ENCODE peak calls at places on chromosome 1, in four cellular contexts. One of them, this sample, is unnamed. For H3K27me3, the result is how much of the 10 kb centered on the place peaks cover.

GRCh38 chr1:180981596-180982387 is 40.9 kb downstream of the STX6 start:
- DNase-seq in neural progenitor cell: peak
- DNase-seq in HCT116: no peak
- DNase-seq in fibroblast of lung: peak
- DNase-seq in this sample: peak

GRCh38 chr1:30748098-30748698 is 9.4 kb downstream of the LAPTM5 start:
- DNase-seq in fibroblast of lung: no peak
- DNase-seq in HCT116: no peak
- DNase-seq in neural progenitor cell: no peak
- DNase-seq in this sample: no peak

GRCh38 chr1:204404629-204405028 is 7.0 kb downstream of the PPP1R15B start:
- DNase-seq in neural progenitor cell: no peak
- DNase-seq in fibroblast of lung: no peak
- DNase-seq in HCT116: no peak
- DNase-seq in this sample: no peak

GRCh38 chr1:212355230-212355969 is 59.3 kb downstream of the PACC1 start:
- DNase-seq in HCT116: no peak
- DNase-seq in neural progenitor cell: no peak
- DNase-seq in fibroblast of lung: peak
- DNase-seq in this sample: no peak

GRCh38 chr1:244350027-244350426 is 101.7 kb downstream of the ADSS2 start:
- DNase-seq in HCT116: no peak
- DNase-seq in neural progenitor cell: no peak
- DNase-seq in fibroblast of lung: no peak
- DNase-seq in this sample: no peak

GRCh38 chr1:240739139-240739538 is 127.2 kb upstream of the GREM2 start:
- DNase-seq in HCT116: no peak
- DNase-seq in neural progenitor cell: no peak
- DNase-seq in fibroblast of lung: peak
- DNase-seq in this sample: no peak

GRCh38 chr1:78146137-78146822 is 100.5 kb downstream of the GIPC2 start:
- DNase-seq in HCT116: no peak
- DNase-seq in neural progenitor cell: no peak
- DNase-seq in fibroblast of lung: peak
- DNase-seq in this sample: no peak

GRCh38 chr1:240027059-240027462 is 64.6 kb upstream of the FMN2 start:
- DNase-seq in fibroblast of lung: peak
- DNase-seq in HCT116: no peak
- DNase-seq in neural progenitor cell: peak
- DNase-seq in this sample: peak

GRCh38 chr1:6519935-6520621 is 28.6 kb upstream of the PLEKHG5 start:
- DNase-seq in fibroblast of lung: peak
- DNase-seq in HCT116: no peak
- DNase-seq in neural progenitor cell: peak
- DNase-seq in this sample: peak

GRCh38 chr1:97603776-97604175 is 317.1 kb downstream of the DPYD start:
- DNase-seq in HCT116: no peak
- DNase-seq in fibroblast of lung: peak
- DNase-seq in neural progenitor cell: no peak
- DNase-seq in this sample: no peak

GRCh38 chr1:72481420-72481819 is 199.1 kb upstream of the NEGR1 start:
- DNase-seq in HCT116: no peak
- DNase-seq in fibroblast of lung: no peak
- DNase-seq in neural progenitor cell: no peak
- DNase-seq in this sample: no peak

GRCh38 chr1:202664083-202664482 is 46.2 kb downstream of the SYT2 start:
- DNase-seq in fibroblast of lung: peak
- DNase-seq in neural progenitor cell: no peak
- DNase-seq in HCT116: no peak
- DNase-seq in this sample: no peak

GRCh38 chr1:199685369-199685768 is 342.1 kb upstream of the NR5A2 start:
- DNase-seq in neural progenitor cell: no peak
- DNase-seq in HCT116: peak
- DNase-seq in fibroblast of lung: peak
- DNase-seq in this sample: no peak

GRCh38 chr1:184021666-184022198 is 15.8 kb downstream of the COLGALT2 start:
- DNase-seq in neural progenitor cell: no peak
- DNase-seq in HCT116: no peak
- DNase-seq in fibroblast of lung: peak
- DNase-seq in this sample: no peak

GRCh38 chr1:32972814-32973428 is 8.3 kb upstream of the RNF19B start:
- DNase-seq in HCT116: no peak
- DNase-seq in fibroblast of lung: peak
- DNase-seq in neural progenitor cell: peak
- DNase-seq in this sample: peak

GRCh38 chr1:108643492-108644333 is 17.2 kb downstream of the HENMT1 start:
- DNase-seq in HCT116: peak
- DNase-seq in neural progenitor cell: peak
- DNase-seq in fibroblast of lung: peak
- DNase-seq in this sample: peak

GRCh38 chr1:230674581-230674980 is 32.3 kb downstream of the COG2 start:
- DNase-seq in neural progenitor cell: no peak
- DNase-seq in HCT116: no peak
- DNase-seq in fibroblast of lung: no peak
- DNase-seq in this sample: no peak

GRCh38 chr1:1758692-1759455 is 19.4 kb downstream of the NADK start:
- DNase-seq in HCT116: peak
- DNase-seq in neural progenitor cell: no peak
- DNase-seq in fibroblast of lung: no peak
- DNase-seq in this sample: no peak

GRCh38 chr1:212035835-212036605 is 472 bp downstream of the DTL start:
- DNase-seq in neural progenitor cell: no peak
- DNase-seq in fibroblast of lung: no peak
- DNase-seq in HCT116: no peak
- DNase-seq in this sample: no peak

GRCh38 chr1:68958957-68959356 is 462.1 kb upstream of the DEPDC1 start:
- DNase-seq in HCT116: no peak
- DNase-seq in neural progenitor cell: no peak
- DNase-seq in fibroblast of lung: no peak
- DNase-seq in this sample: no peak

GRCh38 chr1:202708456-202709275 is 1.6 kb downstream of the SYT2 start:
- DNase-seq in HCT116: no peak
- DNase-seq in neural progenitor cell: no peak
- DNase-seq in fibroblast of lung: no peak
- DNase-seq in this sample: no peak

GRCh38 chr1:230243583-230244377 is 176.7 kb downstream of the GALNT2 start:
- DNase-seq in HCT116: no peak
- DNase-seq in fibroblast of lung: peak
- DNase-seq in neural progenitor cell: no peak
- DNase-seq in this sample: no peak

GRCh38 chr1:230350208-230350921 is 75.8 kb downstream of the PGBD5 start:
- DNase-seq in fibroblast of lung: peak
- DNase-seq in HCT116: no peak
- DNase-seq in neural progenitor cell: no peak
- DNase-seq in this sample: no peak

GRCh38 chr1:201459775-201460174 is 9.2 kb downstream of the PHLDA3 start:
- DNase-seq in neural progenitor cell: no peak
- DNase-seq in fibroblast of lung: no peak
- DNase-seq in HCT116: no peak
- DNase-seq in this sample: no peak

GRCh38 chr1:197675475-197676324 is 99.6 kb downstream of the DENND1B start:
- DNase-seq in fibroblast of lung: peak
- DNase-seq in neural progenitor cell: peak
- DNase-seq in HCT116: no peak
- DNase-seq in this sample: peak

GRCh38 chr1:112923956-112924349 is 32.0 kb downstream of the SLC16A1 start:
- DNase-seq in HCT116: no peak
- DNase-seq in neural progenitor cell: no peak
- DNase-seq in fibroblast of lung: no peak
- DNase-seq in this sample: peak

GRCh38 chr1:33612877-33613487 is 140.5 kb downstream of the ZSCAN20 start:
- DNase-seq in neural progenitor cell: peak
- DNase-seq in HCT116: peak
- DNase-seq in fibroblast of lung: peak
- DNase-seq in this sample: peak

GRCh38 chr1:32197074-32197473 is 3.3 kb upstream of the CCDC28B start:
- DNase-seq in neural progenitor cell: no peak
- DNase-seq in fibroblast of lung: no peak
- DNase-seq in HCT116: no peak
- DNase-seq in this sample: no peak

DNA sequence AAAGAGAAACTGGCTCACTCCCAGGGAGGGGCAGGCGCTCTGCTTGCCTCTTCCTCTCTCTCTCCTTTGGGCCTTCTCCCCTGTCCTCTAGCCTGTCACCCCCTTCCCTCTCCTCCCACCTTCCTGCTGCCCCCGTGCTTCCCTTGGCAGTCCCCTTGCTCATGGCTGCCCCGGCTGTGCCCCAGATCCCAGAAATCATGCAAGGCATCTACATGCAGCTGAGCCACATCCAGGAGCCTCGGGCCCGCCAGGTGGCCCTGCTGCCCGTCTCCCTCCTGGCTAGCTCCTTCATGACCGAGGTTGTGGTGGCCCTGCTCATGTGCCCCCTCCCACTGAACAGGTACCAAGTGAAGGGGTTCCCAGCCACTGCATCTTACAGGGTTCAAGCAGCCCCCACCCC is 36.0 kb upstream of the TTC4 start:
- DNase-seq in neural progenitor cell: no peak
- DNase-seq in HCT116: no peak
- DNase-seq in fibroblast of lung: no peak
- DNase-seq in this sample: no peak
- H3K27me3 ChIP-seq in neural progenitor cell: under half
- H3K27me3 ChIP-seq in HCT116: under half
- H3K27me3 ChIP-seq in fibroblast of lung: under half
- H3K27me3 ChIP-seq in this sample: under half

GRCh38 chr1:155909894-155910293 is 1.3 kb downstream of the RIT1 start:
- DNase-seq in HCT116: no peak
- DNase-seq in neural progenitor cell: no peak
- DNase-seq in fibroblast of lung: peak
- DNase-seq in this sample: no peak

GRCh38 chr1:155912056-155912536 is 947 bp upstream of the RIT1 start:
- DNase-seq in fibroblast of lung: no peak
- DNase-seq in HCT116: no peak
- DNase-seq in neural progenitor cell: no peak
- DNase-seq in this sample: peak

GRCh38 chr1:155913969-155914757 is 3.0 kb upstream of the RIT1 start:
- DNase-seq in fibroblast of lung: peak
- DNase-seq in neural progenitor cell: no peak
- DNase-seq in HCT116: no peak
- DNase-seq in this sample: no peak

GRCh38 chr1:155911156-155912055 is at the start of gene RIT1:
- DNase-seq in neural progenitor cell: peak
- DNase-seq in fibroblast of lung: peak
- DNase-seq in HCT116: no peak
- DNase-seq in this sample: peak

GRCh38 chr1:155910621-155911121 is 478 bp downstream of the RIT1 start:
- DNase-seq in neural progenitor cell: peak
- DNase-seq in HCT116: no peak
- DNase-seq in fibroblast of lung: peak
- DNase-seq in this sample: peak
- TF ChIP-seq CTCF in neural progenitor cell: peak
- TF ChIP-seq CTCF in HCT116: no peak
- TF ChIP-seq CTCF in fibroblast of lung: no peak
- TF ChIP-seq CTCF in this sample: peak

DNA sequence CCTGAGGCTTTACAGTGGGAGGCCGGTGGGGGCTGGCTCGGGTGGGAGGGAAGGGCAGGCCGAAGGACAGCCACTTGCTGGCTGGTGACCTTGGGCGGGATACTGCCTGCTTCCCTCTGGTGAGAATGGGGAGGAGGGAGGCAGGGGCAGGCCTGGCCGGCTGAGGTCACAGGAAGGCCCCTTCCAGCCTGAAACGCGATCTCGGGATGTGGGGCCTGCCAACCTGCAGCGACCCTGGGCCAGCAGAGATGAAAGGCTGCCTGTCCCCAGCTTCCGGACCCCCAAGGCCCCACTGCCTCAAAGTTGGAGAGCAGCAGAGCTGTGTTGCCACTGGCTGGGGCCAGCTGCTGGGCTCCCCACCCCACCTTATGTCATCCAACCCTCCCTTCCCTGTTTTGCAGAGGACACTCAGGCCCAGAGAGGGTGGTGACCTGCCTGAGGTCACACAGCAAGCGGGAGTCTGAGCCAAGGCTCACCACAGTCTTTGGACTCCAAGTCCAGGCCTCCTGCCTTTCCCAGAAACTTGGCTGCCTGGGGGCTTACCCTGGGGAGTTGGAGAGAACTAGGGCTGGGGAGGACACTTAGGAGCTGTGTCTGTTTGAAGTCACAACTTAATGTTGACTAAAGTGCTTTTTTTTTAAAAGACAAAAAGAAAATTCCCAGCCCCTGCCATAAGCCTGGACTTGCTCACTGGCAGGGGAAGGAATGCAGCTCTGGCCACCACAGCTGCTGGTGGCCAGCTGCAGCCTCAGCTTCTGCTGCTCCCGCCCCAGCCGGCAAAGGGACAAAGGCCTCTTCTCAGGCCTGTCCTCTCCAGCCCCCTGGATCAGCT is 14.8 kb upstream of the WASF2 start:
- DNase-seq in HCT116: no peak
- DNase-seq in neural progenitor cell: peak
- DNase-seq in fibroblast of lung: peak
- DNase-seq in this sample: peak
- H2AFZ ChIP-seq in HCT116: no peak
- H2AFZ ChIP-seq in neural progenitor cell: no peak
- H2AFZ ChIP-seq in fibroblast of lung: peak
- H2AFZ ChIP-seq in this sample: peak

GRCh38 chr1:61078611-61079010 is 3.8 kb upstream of the NFIA start:
- DNase-seq in HCT116: no peak
- DNase-seq in fibroblast of lung: peak
- DNase-seq in neural progenitor cell: no peak
- DNase-seq in this sample: peak

GRCh38 chr1:61079276-61079897 is 3.0 kb upstream of the NFIA start:
- DNase-seq in neural progenitor cell: no peak
- DNase-seq in HCT116: no peak
- DNase-seq in fibroblast of lung: no peak
- DNase-seq in this sample: peak

GRCh38 chr1:61076728-61077675 is 5.4 kb upstream of the NFIA start:
- DNase-seq in HCT116: peak
- DNase-seq in neural progenitor cell: peak
- DNase-seq in fibroblast of lung: peak
- DNase-seq in this sample: peak

GRCh38 chr1:61079898-61080336 is 2.4 kb upstream of the NFIA start:
- DNase-seq in neural progenitor cell: peak
- DNase-seq in fibroblast of lung: peak
- DNase-seq in HCT116: peak
- DNase-seq in this sample: peak

GRCh38 chr1:61077676-61078521 is 4.5 kb upstream of the NFIA start:
- DNase-seq in neural progenitor cell: peak
- DNase-seq in fibroblast of lung: peak
- DNase-seq in HCT116: peak
- DNase-seq in this sample: peak
- H3K27me3 ChIP-seq in neural progenitor cell: half or more
- H3K27me3 ChIP-seq in fibroblast of lung: under half
- H3K27me3 ChIP-seq in HCT116: under half
- H3K27me3 ChIP-seq in this sample: half or more